ENCODE peak calls at places on chromosomes 4 and X, in eight cellular contexts. B is suprapubic skin, P is RWPE1, K is cardiac fibroblast, E is glutamatergic neuron, Y is body of pancreas, F is colonic mucosa, L is psoas muscle. Q is an unnamed sample.

GRCh38 chrX:103791826-103792458 is 15.3 kb downstream of the PLP1 start:
- DNase-seq in B (no peak), P (no peak), K (peak; percentile 18), E (no peak), Y (no peak), F (no peak), L (no peak), Q (no peak)

GRCh38 chrX:30302957-30303356 is 6.2 kb downstream of the NR0B1 start:
- DNase-seq in B (no peak), P (peak; percentile 3), K (peak; percentile 27), E (no peak), Y (no peak), F (no peak), L (peak; percentile 21), Q (no peak)

GRCh38 chr4:102832105-102832504 is 4.8 kb upstream of the UBE2D3 start:
- DNase-seq in B (no peak), P (no peak), K (no peak), E (no peak), Y (no peak), F (no peak), L (no peak), Q (no peak)

GRCh38 chr4:52869196-52869595 is 7.1 kb downstream of the RASL11B start:
- DNase-seq in B (peak; percentile 81), P (no peak), K (peak; percentile 55), E (peak; percentile 88), Y (no peak), F (peak; percentile 50), L (peak; percentile 66), Q (no peak)

GRCh38 chrX:113370001-113370400 is 529.4 kb upstream of the AMOT start:
- DNase-seq in B (no peak), P (no peak), K (no peak), E (no peak), Y (no peak), F (no peak), L (no peak), Q (no peak)

GRCh38 chr4:63049726-63050125 is 1359.5 kb downstream of the TECRL start:
- DNase-seq in B (no peak), P (no peak), K (no peak), E (no peak), Y (no peak), F (no peak), L (no peak), Q (no peak)

GRCh38 chr4:39587881-39588280 is 50.8 kb downstream of the SMIM14 start:
- DNase-seq in B (no peak), P (no peak), K (peak; percentile 54), E (no peak), Y (no peak), F (no peak), L (no peak), Q (no peak)

GRCh38 chr4:11228575-11228974 is 200.1 kb downstream of the HS3ST1 start:
- DNase-seq in B (no peak), P (peak; percentile 11), K (no peak), E (no peak), Y (no peak), F (no peak), L (no peak), Q (no peak)

GRCh38 chr4:48116582-48116981 is 17.5 kb downstream of the TXK start:
- DNase-seq in B (no peak), P (no peak), K (no peak), E (no peak), Y (no peak), F (no peak), L (no peak), Q (no peak)

GRCh38 chr4:37490391-37491347 is 195.5 kb downstream of the RELL1 start:
- DNase-seq in B (no peak), P (no peak), K (no peak), E (no peak), Y (peak; percentile 44), F (peak; percentile 49), L (no peak), Q (no peak)

GRCh38 chrX:66625525-66625924 is 13.4 kb downstream of the EDA2R start:
- DNase-seq in B (no peak), P (no peak), K (no peak), E (no peak), Y (no peak), F (no peak), L (no peak), Q (no peak)

GRCh38 chr4:62324215-62324614 is 1124.1 kb downstream of the ADGRL3 start:
- DNase-seq in B (no peak), P (no peak), K (peak; percentile 1), E (no peak), Y (no peak), F (no peak), L (no peak), Q (peak; percentile 41)

GRCh38 chr4:6019316-6020263 is 1.4 kb upstream of the C4orf50 start:
- DNase-seq in B (no peak), P (peak; percentile 53), K (peak; percentile 51), E (peak; percentile 71), Y (peak; percentile 52), F (peak; percentile 42), L (no peak), Q (peak; percentile 36)

GRCh38 chr4:8694651-8695151 is 102.1 kb downstream of the CPZ start:
- DNase-seq in B (peak; percentile 77), P (no peak), K (no peak), E (no peak), Y (no peak), F (no peak), L (no peak), Q (no peak)

GRCh38 chr4:78951862-78952472 is 12.7 kb upstream of the PAQR3 start:
- DNase-seq in B (no peak), P (peak; percentile 34), K (peak; percentile 65), E (no peak), Y (peak; percentile 31), F (no peak), L (no peak), Q (no peak)

GRCh38 chr4:139152249-139152648 is 24.8 kb downstream of the ELF2 start:
- DNase-seq in B (no peak), P (no peak), K (no peak), E (no peak), Y (no peak), F (no peak), L (no peak), Q (no peak)

GRCh38 chrX:107506596-107507031 is 57.2 kb downstream of the FRMPD3 start:
- DNase-seq in B (no peak), P (no peak), K (no peak), E (no peak), Y (no peak), F (no peak), L (no peak), Q (no peak)

GRCh38 chrX:119272882-119273806 is 37.1 kb downstream of the PGRMC1 start:
- DNase-seq in B (no peak), P (peak; percentile 41), K (peak; percentile 51), E (peak; percentile 62), Y (peak; percentile 41), F (peak; percentile 79), L (peak; percentile 59), Q (no peak)

GRCh38 chrX:434946-435345 is 48.2 kb upstream of the PPP2R3B start:
- DNase-seq in B (no peak), P (no peak), K (no peak), E (no peak), Y (no peak), F (no peak), L (no peak), Q (no peak)

GRCh38 chr4:134906404-134907023 is 704.9 kb upstream of the PABPC4L start:
- DNase-seq in B (no peak), P (no peak), K (peak; percentile 7), E (no peak), Y (no peak), F (no peak), L (no peak), Q (no peak)

GRCh38 chr4:134905061-134905460 is 703.5 kb upstream of the PABPC4L start:
- DNase-seq in B (no peak), P (no peak), K (no peak), E (no peak), Y (no peak), F (no peak), L (no peak), Q (no peak)
- TF ChIP-seq CTCF in B (no peak), P (no peak), K (no peak), E (no peak), Y (no peak), F (no peak), L (no peak), Q (no peak)

GRCh38 chrX:154829926-154830442 is 4.5 kb downstream of the SMIM9 start:
- DNase-seq in B (no peak), P (no peak), K (no peak), E (no peak), Y (no peak), F (no peak), L (no peak), Q (no peak)
- TF ChIP-seq CTCF in B (no peak), P (no peak), K (no peak), E (no peak), Y (no peak), F (no peak), L (no peak), Q (no peak)

GRCh38 chrX:109747681-109748080 is 14.6 kb upstream of the ACSL4 start:
- DNase-seq in B (no peak), P (no peak), K (no peak), E (no peak), Y (no peak), F (no peak), L (no peak), Q (no peak)

GRCh38 chrX:109751698-109752097 is 18.6 kb upstream of the ACSL4 start:
- DNase-seq in B (no peak), P (no peak), K (no peak), E (no peak), Y (no peak), F (no peak), L (no peak), Q (no peak)

DNA sequence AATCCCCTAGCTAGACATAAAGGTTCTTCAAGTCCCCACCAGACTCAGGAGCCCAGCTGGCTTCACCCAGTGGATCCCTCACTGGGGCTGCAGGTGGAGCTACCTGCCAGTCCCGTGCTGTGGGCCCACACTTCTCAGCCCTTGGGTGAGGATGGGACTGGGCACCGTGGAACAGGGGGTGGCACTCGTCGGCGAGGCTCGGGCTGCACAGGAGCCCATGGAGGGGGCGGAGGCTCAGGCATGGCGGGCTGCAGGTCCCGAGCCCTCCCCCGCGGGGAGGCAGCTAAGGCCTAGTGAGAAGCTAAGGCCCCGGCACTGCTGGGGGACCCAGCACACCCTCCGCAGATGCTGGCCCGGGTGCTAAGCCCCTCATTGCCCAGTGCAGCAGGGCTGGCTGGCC is 16.1 kb upstream of the ACSL4 start:
- DNase-seq in B (no peak), P (no peak), K (no peak), E (no peak), Y (no peak), F (no peak), L (no peak), Q (no peak)
- TF ChIP-seq CTCF in B (no peak), P (no peak), K (no peak), E (no peak), Y (no peak), F (no peak), L (no peak), Q (no peak)

DNA sequence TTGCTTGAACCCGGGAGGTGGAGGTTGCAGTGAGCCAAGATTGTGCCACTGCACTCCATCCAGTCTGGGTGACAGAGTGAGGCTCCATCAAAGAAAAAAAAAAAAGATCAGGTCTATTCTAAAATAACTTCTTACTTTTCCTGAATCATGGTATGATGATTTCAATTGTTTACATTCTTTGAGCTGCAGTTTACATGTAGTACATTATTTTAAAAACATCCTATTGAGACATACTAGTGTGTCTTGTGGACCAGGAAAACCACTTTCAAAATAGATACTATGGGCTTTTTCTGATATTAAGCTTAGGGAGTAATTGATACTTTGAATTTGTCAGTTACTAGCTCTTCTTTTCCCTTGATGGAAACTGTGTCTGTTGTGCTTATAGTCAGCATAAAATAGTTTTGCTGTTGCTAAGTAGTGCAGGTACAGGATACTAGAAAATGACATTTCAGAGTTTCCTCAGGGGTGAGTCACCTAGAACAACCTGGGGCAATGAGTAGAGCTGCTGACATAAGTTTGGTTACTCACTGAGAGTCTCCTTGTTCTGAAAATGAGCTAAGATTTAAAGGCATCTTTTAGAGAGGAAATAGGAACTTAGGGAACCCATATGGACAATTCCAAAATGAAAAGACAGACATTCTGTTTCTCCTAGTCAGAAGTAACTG is 53.2 kb upstream of the C4orf54 start:
- DNase-seq in B (no peak), P (peak; percentile 75), K (no peak), E (no peak), Y (no peak), F (no peak), L (no peak), Q (no peak)
- TF ChIP-seq CTCF in B (no peak), P (no peak), K (no peak), E (no peak), Y (no peak), F (no peak), L (no peak), Q (no peak)

Q was measured in lung.